ENCODE peak calls at places on chromosomes 7 and 10, in eight cellular contexts. One of them, this sample, is unnamed.
A peak's percentile ranks its signal among the peaks of the same experiment; 100 is the strongest.

GRCh38 chr7:44322631-44323363 is 2.6 kb downstream of the CAMK2B start:
- DNase-seq in retinal pigment epithelial cell: no peak
- DNase-seq in AG04450: no peak
- DNase-seq in HL-60: no peak
- DNase-seq in hepatocyte: no peak
- DNase-seq in pancreas: no peak
- DNase-seq in GM06990: no peak
- DNase-seq in heart left ventricle: peak; percentile 91
- DNase-seq in this sample: no peak

GRCh38 chr10:25766687-25767221 is 167.3 kb upstream of the MYO3A start:
- DNase-seq in retinal pigment epithelial cell: no peak
- DNase-seq in AG04450: no peak
- DNase-seq in HL-60: no peak
- DNase-seq in hepatocyte: no peak
- DNase-seq in pancreas: no peak
- DNase-seq in GM06990: no peak
- DNase-seq in heart left ventricle: no peak
- DNase-seq in this sample: no peak

GRCh38 chr10:131641898-131642297 is 258.9 kb upstream of the PPP2R2D start:
- DNase-seq in retinal pigment epithelial cell: no peak
- DNase-seq in AG04450: no peak
- DNase-seq in HL-60: no peak
- DNase-seq in hepatocyte: no peak
- DNase-seq in pancreas: no peak
- DNase-seq in GM06990: no peak
- DNase-seq in heart left ventricle: no peak
- DNase-seq in this sample: no peak

GRCh38 chr10:132397036-132397541 is at the start of gene PWWP2B:
- DNase-seq in retinal pigment epithelial cell: no peak
- DNase-seq in AG04450: no peak
- DNase-seq in HL-60: no peak
- DNase-seq in hepatocyte: peak; percentile 85
- DNase-seq in pancreas: peak; percentile 60
- DNase-seq in GM06990: peak; percentile 43
- DNase-seq in heart left ventricle: peak; percentile 76
- DNase-seq in this sample: peak; percentile 49

GRCh38 chr10:43111921-43112607 is 26.2 kb upstream of the CSGALNACT2 start:
- DNase-seq in retinal pigment epithelial cell: no peak
- DNase-seq in AG04450: no peak
- DNase-seq in HL-60: no peak
- DNase-seq in hepatocyte: no peak
- DNase-seq in pancreas: no peak
- DNase-seq in GM06990: no peak
- DNase-seq in heart left ventricle: peak; percentile 19
- DNase-seq in this sample: no peak

GRCh38 chr10:70132098-70133029 is at the start of gene AIFM2:
- DNase-seq in retinal pigment epithelial cell: no peak
- DNase-seq in AG04450: no peak
- DNase-seq in HL-60: no peak
- DNase-seq in hepatocyte: peak; percentile 94
- DNase-seq in pancreas: peak; percentile 77
- DNase-seq in GM06990: peak; percentile 80
- DNase-seq in heart left ventricle: peak; percentile 91
- DNase-seq in this sample: peak; percentile 78

GRCh38 chr10:42753126-42753506 is 29.5 kb upstream of the BMS1 start:
- DNase-seq in retinal pigment epithelial cell: peak; percentile 10
- DNase-seq in AG04450: peak; percentile 16
- DNase-seq in HL-60: peak; percentile 71
- DNase-seq in hepatocyte: peak; percentile 82
- DNase-seq in pancreas: peak; percentile 89
- DNase-seq in GM06990: peak; percentile 51
- DNase-seq in heart left ventricle: peak; percentile 81
- DNase-seq in this sample: peak; percentile 75

GRCh38 chr7:44216521-44217030 is 15.8 kb downstream of the YKT6 start:
- DNase-seq in retinal pigment epithelial cell: no peak
- DNase-seq in AG04450: no peak
- DNase-seq in HL-60: no peak
- DNase-seq in hepatocyte: no peak
- DNase-seq in pancreas: no peak
- DNase-seq in GM06990: no peak
- DNase-seq in heart left ventricle: no peak
- DNase-seq in this sample: no peak

GRCh38 chr7:102979670-102980069 is 66.9 kb downstream of the LRRC17 start:
- DNase-seq in retinal pigment epithelial cell: no peak
- DNase-seq in AG04450: no peak
- DNase-seq in HL-60: no peak
- DNase-seq in hepatocyte: no peak
- DNase-seq in pancreas: no peak
- DNase-seq in GM06990: no peak
- DNase-seq in heart left ventricle: no peak
- DNase-seq in this sample: no peak

GRCh38 chr7:2379821-2380450 is 23.5 kb upstream of the CHST12 start:
- DNase-seq in retinal pigment epithelial cell: no peak
- DNase-seq in AG04450: no peak
- DNase-seq in HL-60: no peak
- DNase-seq in hepatocyte: no peak
- DNase-seq in pancreas: no peak
- DNase-seq in GM06990: no peak
- DNase-seq in heart left ventricle: no peak
- DNase-seq in this sample: no peak

GRCh38 chr10:101273330-101273729 is 44.1 kb upstream of the LBX1 start:
- DNase-seq in retinal pigment epithelial cell: no peak
- DNase-seq in AG04450: no peak
- DNase-seq in HL-60: no peak
- DNase-seq in hepatocyte: no peak
- DNase-seq in pancreas: no peak
- DNase-seq in GM06990: no peak
- DNase-seq in heart left ventricle: no peak
- DNase-seq in this sample: no peak

GRCh38 chr7:93043393-93043985 is 74.3 kb downstream of the SAMD9 start:
- DNase-seq in retinal pigment epithelial cell: peak; percentile 19
- DNase-seq in AG04450: peak; percentile 79
- DNase-seq in HL-60: no peak
- DNase-seq in hepatocyte: peak; percentile 28
- DNase-seq in pancreas: no peak
- DNase-seq in GM06990: no peak
- DNase-seq in heart left ventricle: peak; percentile 41
- DNase-seq in this sample: peak; percentile 43

GRCh38 chr10:19488592-19489280 is 327.5 kb upstream of the PLXDC2 start:
- DNase-seq in retinal pigment epithelial cell: no peak
- DNase-seq in AG04450: no peak
- DNase-seq in HL-60: no peak
- DNase-seq in hepatocyte: peak; percentile 39
- DNase-seq in pancreas: no peak
- DNase-seq in GM06990: no peak
- DNase-seq in heart left ventricle: peak; percentile 41
- DNase-seq in this sample: peak; percentile 12

GRCh38 chr10:6091630-6092029 is 2.8 kb downstream of the RBM17 start:
- DNase-seq in retinal pigment epithelial cell: no peak
- DNase-seq in AG04450: no peak
- DNase-seq in HL-60: no peak
- DNase-seq in hepatocyte: no peak
- DNase-seq in pancreas: no peak
- DNase-seq in GM06990: no peak
- DNase-seq in heart left ventricle: no peak
- DNase-seq in this sample: no peak
- H3K4me3 ChIP-seq in retinal pigment epithelial cell: no peak overlapping the region
- H3K4me3 ChIP-seq in AG04450: no peak overlapping the region
- H3K4me3 ChIP-seq in HL-60: no peak overlapping the region
- H3K4me3 ChIP-seq in hepatocyte: no peak overlapping the region
- H3K4me3 ChIP-seq in pancreas: no peak overlapping the region
- H3K4me3 ChIP-seq in GM06990: no peak overlapping the region
- H3K4me3 ChIP-seq in heart left ventricle: no peak overlapping the region
- H3K4me3 ChIP-seq in this sample: no peak overlapping the region

GRCh38 chr7:76060842-76061241 is 12.9 kb downstream of the MDH2 start:
- DNase-seq in retinal pigment epithelial cell: no peak
- DNase-seq in AG04450: no peak
- DNase-seq in HL-60: no peak
- DNase-seq in hepatocyte: no peak
- DNase-seq in pancreas: no peak
- DNase-seq in GM06990: no peak
- DNase-seq in heart left ventricle: peak; percentile 84
- DNase-seq in this sample: no peak
- TF ChIP-seq CTCF in retinal pigment epithelial cell: no peak
- TF ChIP-seq CTCF in AG04450: no peak
- TF ChIP-seq CTCF in HL-60: no peak
- TF ChIP-seq CTCF in hepatocyte: no peak
- TF ChIP-seq CTCF in pancreas: no peak
- TF ChIP-seq CTCF in GM06990: no peak
- TF ChIP-seq CTCF in heart left ventricle: no peak
- TF ChIP-seq CTCF in this sample: no peak

GRCh38 chr10:14588084-14588937 is 186.4 kb downstream of the FAM107B start:
- DNase-seq in retinal pigment epithelial cell: no peak
- DNase-seq in AG04450: peak; percentile 97
- DNase-seq in HL-60: peak; percentile 40
- DNase-seq in hepatocyte: peak; percentile 70
- DNase-seq in pancreas: no peak
- DNase-seq in GM06990: peak; percentile 37
- DNase-seq in heart left ventricle: no peak
- DNase-seq in this sample: peak; percentile 94
- H3K4me3 ChIP-seq in retinal pigment epithelial cell: no peak overlapping the region
- H3K4me3 ChIP-seq in AG04450: peak overlapping the region; percentile 34
- H3K4me3 ChIP-seq in HL-60: no peak overlapping the region
- H3K4me3 ChIP-seq in hepatocyte: no peak overlapping the region
- H3K4me3 ChIP-seq in pancreas: no peak overlapping the region
- H3K4me3 ChIP-seq in GM06990: peak overlapping the region; percentile 19
- H3K4me3 ChIP-seq in heart left ventricle: no peak overlapping the region
- H3K4me3 ChIP-seq in this sample: peak overlapping the region; percentile 24

GRCh38 chr10:68720793-68721672 is at the start of gene CCAR1:
- DNase-seq in retinal pigment epithelial cell: peak; percentile 97
- DNase-seq in AG04450: peak; percentile 98
- DNase-seq in HL-60: peak; percentile 99
- DNase-seq in hepatocyte: peak; percentile 99
- DNase-seq in pancreas: peak; percentile 96
- DNase-seq in GM06990: peak; percentile 94
- DNase-seq in heart left ventricle: peak; percentile 98
- DNase-seq in this sample: peak; percentile 99
- TF ChIP-seq CTCF in retinal pigment epithelial cell: no peak
- TF ChIP-seq CTCF in AG04450: no peak
- TF ChIP-seq CTCF in HL-60: no peak
- TF ChIP-seq CTCF in hepatocyte: no peak
- TF ChIP-seq CTCF in pancreas: no peak
- TF ChIP-seq CTCF in GM06990: no peak
- TF ChIP-seq CTCF in heart left ventricle: no peak
- TF ChIP-seq CTCF in this sample: no peak

GRCh38 chr7:69739906-69740545 is 141.8 kb downstream of the AUTS2 start:
- DNase-seq in retinal pigment epithelial cell: no peak
- DNase-seq in AG04450: no peak
- DNase-seq in HL-60: no peak
- DNase-seq in hepatocyte: no peak
- DNase-seq in pancreas: peak; percentile 10
- DNase-seq in GM06990: peak; percentile 74
- DNase-seq in heart left ventricle: peak; percentile 80
- DNase-seq in this sample: no peak
- H3K4me3 ChIP-seq in retinal pigment epithelial cell: no peak overlapping the region
- H3K4me3 ChIP-seq in AG04450: no peak overlapping the region
- H3K4me3 ChIP-seq in HL-60: no peak overlapping the region
- H3K4me3 ChIP-seq in hepatocyte: no peak overlapping the region
- H3K4me3 ChIP-seq in pancreas: no peak overlapping the region
- H3K4me3 ChIP-seq in GM06990: no peak overlapping the region
- H3K4me3 ChIP-seq in heart left ventricle: no peak overlapping the region
- H3K4me3 ChIP-seq in this sample: no peak overlapping the region

DNA sequence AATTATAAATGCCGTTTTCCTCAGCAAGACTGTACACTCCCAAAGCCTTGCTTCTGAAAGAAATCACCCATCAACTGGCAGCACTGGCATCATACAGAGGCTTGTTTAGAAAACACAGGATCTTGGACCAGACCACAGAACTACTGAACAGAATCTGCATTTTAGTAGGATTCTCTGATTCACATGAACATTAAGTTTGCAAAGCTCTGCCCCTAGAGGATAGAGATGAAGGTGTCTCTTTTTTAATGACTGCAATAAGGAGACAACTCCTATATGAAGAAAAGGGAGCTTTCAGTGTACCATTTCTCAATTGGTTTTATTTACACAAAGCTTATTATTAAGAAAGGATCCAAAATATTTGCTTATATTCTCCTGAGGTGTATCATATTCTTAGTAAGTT is 172.7 kb downstream of the AGMO start:
- DNase-seq in retinal pigment epithelial cell: no peak
- DNase-seq in AG04450: no peak
- DNase-seq in HL-60: no peak
- DNase-seq in hepatocyte: no peak
- DNase-seq in pancreas: no peak
- DNase-seq in GM06990: no peak
- DNase-seq in heart left ventricle: no peak
- DNase-seq in this sample: no peak
- TF ChIP-seq CTCF in retinal pigment epithelial cell: peak; percentile 39
- TF ChIP-seq CTCF in AG04450: peak; percentile 33
- TF ChIP-seq CTCF in HL-60: no peak
- TF ChIP-seq CTCF in hepatocyte: no peak
- TF ChIP-seq CTCF in pancreas: no peak
- TF ChIP-seq CTCF in GM06990: no peak
- TF ChIP-seq CTCF in heart left ventricle: no peak
- TF ChIP-seq CTCF in this sample: peak; percentile 24

DNA sequence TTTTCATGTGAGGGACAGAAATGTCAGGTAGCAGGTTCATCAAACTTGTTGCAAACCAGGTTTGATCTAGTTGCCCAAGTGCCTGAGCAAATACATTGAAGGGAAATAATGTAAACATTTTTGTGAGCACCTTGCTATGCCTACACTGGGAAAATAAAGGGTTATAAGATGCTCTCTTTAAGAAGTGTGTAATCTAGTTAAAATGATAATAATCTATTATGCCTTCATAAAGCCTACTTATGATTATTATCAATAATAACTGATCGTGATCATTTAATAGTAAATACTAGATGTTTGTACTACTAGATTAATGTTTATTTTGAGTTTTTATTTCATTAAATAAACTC is 1.9 kb upstream of the TMEM229A start:
- DNase-seq in retinal pigment epithelial cell: no peak
- DNase-seq in AG04450: no peak
- DNase-seq in HL-60: no peak
- DNase-seq in hepatocyte: no peak
- DNase-seq in pancreas: no peak
- DNase-seq in GM06990: no peak
- DNase-seq in heart left ventricle: no peak
- DNase-seq in this sample: no peak
- H3K4me3 ChIP-seq in retinal pigment epithelial cell: no peak overlapping the region
- H3K4me3 ChIP-seq in AG04450: no peak overlapping the region
- H3K4me3 ChIP-seq in HL-60: no peak overlapping the region
- H3K4me3 ChIP-seq in hepatocyte: no peak overlapping the region
- H3K4me3 ChIP-seq in pancreas: no peak overlapping the region
- H3K4me3 ChIP-seq in GM06990: no peak overlapping the region
- H3K4me3 ChIP-seq in heart left ventricle: no peak overlapping the region
- H3K4me3 ChIP-seq in this sample: no peak overlapping the region

This sample was measured in fibroblast of villous mesenchyme.